ENCODE peak calls at places on chromosomes 6 and 20, in seven cellular contexts. Z is IMR-90, N is H9, Y is mesendoderm, H is H1, X is mesenchymal stem cell, O is trophoblast cell. K is an unnamed sample.

GRCh38 chr6:30743099-30744053 is 889 bp upstream of the FLOT1 start:
- DNase-seq in Z (peak; percentile 33), N (no peak), Y (no peak), H (no peak), X (no peak), O (no peak), K (no peak)

GRCh38 chr6:70103798-70104197 is 199.1 kb downstream of the COL9A1 start:
- DNase-seq in Z (no peak), N (no peak), Y (no peak), H (no peak), X (no peak), O (no peak), K (no peak)

GRCh38 chr20:58179432-58180099 is 48.9 kb downstream of the ANKRD60 start:
- DNase-seq in Z (no peak), N (peak; percentile 71), Y (peak; percentile 57), H (peak; percentile 92), X (peak; percentile 20), O (peak; percentile 7), K (peak; percentile 70)

GRCh38 chr20:62427172-62428007 is at the start of gene RBBP8NL:
- DNase-seq in Z (no peak), N (peak; percentile 93), Y (peak; percentile 94), H (peak; percentile 88), X (no peak), O (peak; percentile 99), K (no peak)

GRCh38 chr20:4730782-4731181 is 9.1 kb downstream of the PRND start:
- DNase-seq in Z (peak; percentile 11), N (no peak), Y (peak; percentile 22), H (no peak), X (peak; percentile 6), O (no peak), K (no peak)

GRCh38 chr6:21842875-21843274 is 249.3 kb downstream of the SOX4 start:
- DNase-seq in Z (no peak), N (no peak), Y (peak; percentile 47), H (no peak), X (no peak), O (no peak), K (no peak)

GRCh38 chr20:22908437-22908836 is 126.7 kb upstream of the SSTR4 start:
- DNase-seq in Z (no peak), N (peak; percentile 60), Y (peak; percentile 22), H (peak; percentile 51), X (no peak), O (no peak), K (no peak)

GRCh38 chr6:156889469-156889868 is 112.3 kb downstream of the ARID1B start:
- DNase-seq in Z (no peak), N (no peak), Y (no peak), H (no peak), X (no peak), O (no peak), K (no peak)

GRCh38 chr20:59645761-59646171 is 41.4 kb downstream of the PHACTR3 start:
- DNase-seq in Z (no peak), N (peak; percentile 29), Y (no peak), H (no peak), X (no peak), O (no peak), K (no peak)

GRCh38 chr6:109840034-109840433 is 138.1 kb upstream of the GPR6 start:
- DNase-seq in Z (no peak), N (no peak), Y (no peak), H (no peak), X (no peak), O (no peak), K (no peak)

GRCh38 chr6:105824732-105825131 is 261.4 kb upstream of the PRDM1 start:
- DNase-seq in Z (peak; percentile 81), N (no peak), Y (no peak), H (no peak), X (no peak), O (no peak), K (no peak)

GRCh38 chr20:48541581-48542071 is 286.2 kb downstream of the PREX1 start:
- DNase-seq in Z (no peak), N (no peak), Y (no peak), H (no peak), X (no peak), O (no peak), K (no peak)

GRCh38 chr6:37021356-37022129 is 16.1 kb downstream of the FGD2 start:
- DNase-seq in Z (peak; percentile 61), N (peak; percentile 63), Y (peak; percentile 82), H (no peak), X (peak; percentile 62), O (no peak), K (no peak)

GRCh38 chr6:66556936-66557335 is 849.9 kb upstream of the EYS start:
- DNase-seq in Z (no peak), N (no peak), Y (no peak), H (no peak), X (peak; percentile 18), O (no peak), K (no peak)

GRCh38 chr6:66561479-66561878 is 854.5 kb upstream of the EYS start:
- DNase-seq in Z (no peak), N (no peak), Y (no peak), H (no peak), X (no peak), O (no peak), K (no peak)

GRCh38 chr6:66555082-66555481 is 848.1 kb upstream of the EYS start:
- DNase-seq in Z (no peak), N (no peak), Y (no peak), H (no peak), X (no peak), O (no peak), K (no peak)

GRCh38 chr6:66558189-66558588 is 851.2 kb upstream of the EYS start:
- DNase-seq in Z (no peak), N (peak; percentile 30), Y (peak; percentile 85), H (no peak), X (no peak), O (no peak), K (no peak)
- H3K18ac ChIP-seq in Z (no peak overlapping the region), N (no peak overlapping the region), Y (no peak overlapping the region), H (no peak overlapping the region), X (no peak overlapping the region), O (no peak overlapping the region), K (no peak overlapping the region)

DNA sequence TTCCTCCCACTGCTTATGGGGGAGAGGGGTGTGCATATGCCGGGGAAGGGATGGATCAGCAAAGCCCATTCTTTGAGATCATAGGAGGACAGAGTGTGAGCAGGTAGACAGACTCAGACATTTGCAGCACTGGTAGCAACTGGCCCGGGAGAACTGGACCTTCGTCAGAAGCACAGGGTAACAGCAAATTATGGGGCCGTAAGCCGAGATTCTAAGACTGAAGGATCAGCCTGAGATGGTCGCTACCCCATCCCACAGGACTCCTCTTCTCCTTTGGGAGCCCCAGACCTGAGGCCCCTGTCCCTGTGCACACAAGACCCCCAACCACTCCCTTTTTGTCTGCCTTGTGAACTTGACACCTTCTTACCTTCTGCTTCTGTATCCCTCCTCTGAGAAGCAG is 106.5 kb downstream of the TOX2 start:
- DNase-seq in Z (no peak), N (no peak), Y (no peak), H (no peak), X (no peak), O (no peak), K (no peak)
- H3K4me1 ChIP-seq in Z (peaks cover 16% of the 10 kb centered on the region), N (peaks cover 3% of the 10 kb centered on the region), Y (peaks cover 2% of the 10 kb centered on the region), H (peaks cover 3% of the 10 kb centered on the region), X (peaks cover 11% of the 10 kb centered on the region), O (no peaks in the 10 kb centered on the region), K (peaks cover 7% of the 10 kb centered on the region)

DNA sequence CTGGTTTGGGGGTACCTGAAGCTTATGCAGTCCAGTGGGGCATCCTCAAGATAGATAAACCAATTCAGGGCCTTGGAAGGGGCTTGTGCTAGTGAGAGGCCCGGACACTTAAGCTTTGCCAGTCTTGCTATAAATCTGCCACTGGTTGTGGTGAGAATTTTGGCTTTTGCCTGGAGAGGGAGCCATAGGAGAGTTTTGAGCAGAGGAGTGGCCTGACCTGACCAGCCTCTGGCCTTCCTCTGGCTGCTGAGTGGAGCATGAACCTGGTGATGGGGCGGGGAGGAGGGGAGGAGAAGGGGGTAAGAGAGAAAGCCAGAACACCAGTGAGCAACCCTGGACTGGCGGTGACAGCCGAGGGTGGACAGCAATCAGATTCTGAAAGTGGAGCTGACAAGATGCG is 7.1 kb downstream of the TMEM74B start:
- DNase-seq in Z (peak; percentile 3), N (peak; percentile 80), Y (peak; percentile 85), H (peak; percentile 57), X (peak; percentile 34), O (no peak), K (no peak)
- H3K18ac ChIP-seq in Z (no peak overlapping the region), N (no peak overlapping the region), Y (no peak overlapping the region), H (no peak overlapping the region), X (no peak overlapping the region), O (no peak overlapping the region), K (no peak overlapping the region)

GRCh38 chr6:3911130-3911529 is 62.0 kb downstream of the FAM50B start:
- DNase-seq in Z (no peak), N (peak; percentile 9), Y (no peak), H (no peak), X (peak; percentile 3), O (no peak), K (no peak)
- H3K4me1 ChIP-seq in Z (peaks cover 17% of the 10 kb centered on the region), N (peaks cover 4% of the 10 kb centered on the region), Y (peaks cover 5% of the 10 kb centered on the region), H (peaks cover 7% of the 10 kb centered on the region), X (peaks cover 17% of the 10 kb centered on the region), O (peaks cover 8% of the 10 kb centered on the region), K (peaks cover 8% of the 10 kb centered on the region)

GRCh38 chr20:63704749-63705117 is 3.0 kb downstream of the ARFRP1 start:
- DNase-seq in Z (no peak), N (no peak), Y (no peak), H (no peak), X (no peak), O (no peak), K (no peak)
- H3K18ac ChIP-seq in Z (no peak overlapping the region), N (no peak overlapping the region), Y (no peak overlapping the region), H (no peak overlapping the region), X (no peak overlapping the region), O (no peak overlapping the region), K (no peak overlapping the region)

GRCh38 chr20:19975901-19976300 is 41.3 kb upstream of the NAA20 start:
- DNase-seq in Z (no peak), N (no peak), Y (no peak), H (no peak), X (no peak), O (no peak), K (no peak)
- H3K4me1 ChIP-seq in Z (peaks cover 21% of the 10 kb centered on the region), N (peaks cover 4% of the 10 kb centered on the region), Y (peaks cover 2% of the 10 kb centered on the region), H (no peaks in the 10 kb centered on the region), X (peaks cover 28% of the 10 kb centered on the region), O (peaks cover 54% of the 10 kb centered on the region), K (peaks cover 6% of the 10 kb centered on the region)

GRCh38 chr6:73714227-73714626 is 18.2 kb downstream of the CD109 start:
- DNase-seq in Z (no peak), N (no peak), Y (no peak), H (no peak), X (no peak), O (no peak), K (no peak)

GRCh38 chr6:73710470-73710869 is 14.5 kb downstream of the CD109 start:
- DNase-seq in Z (peak; percentile 68), N (no peak), Y (no peak), H (no peak), X (peak; percentile 58), O (peak; percentile 87), K (no peak)

GRCh38 chr6:73712536-73712935 is 16.5 kb downstream of the CD109 start:
- DNase-seq in Z (peak; percentile 61), N (no peak), Y (no peak), H (no peak), X (peak; percentile 37), O (no peak), K (no peak)

GRCh38 chr6:73710948-73711347 is 14.9 kb downstream of the CD109 start:
- DNase-seq in Z (no peak), N (no peak), Y (no peak), H (no peak), X (no peak), O (no peak), K (no peak)

GRCh38 chr6:73713426-73714147 is 17.6 kb downstream of the CD109 start:
- DNase-seq in Z (no peak), N (no peak), Y (peak; percentile 49), H (no peak), X (peak; percentile 38), O (peak; percentile 71), K (no peak)
- H3K18ac ChIP-seq in Z (no peak overlapping the region), N (no peak overlapping the region), Y (no peak overlapping the region), H (no peak overlapping the region), X (peak overlapping the region; percentile 41), O (no peak overlapping the region), K (no peak overlapping the region)

K was measured in neuronal stem cell.